ENCODE peak calls at places on chromosomes 13 and 19, in eight cellular contexts. Q, U, P, A, L, F, X and O are unnamed samples.

GRCh38 chr19:5148794-5149190 is 179.9 kb downstream of the KDM4B start:
- DNase-seq in Q (no peak), U (no peak), P (no peak), A (peak), L (no peak), F (no peak), X (no peak), O (no peak)

GRCh38 chr13:112954488-112955270 is 14.3 kb upstream of the MCF2L start:
- DNase-seq in Q (no peak), U (no peak), P (no peak), A (no peak), L (no peak), F (no peak), X (no peak), O (no peak)

GRCh38 chr13:82717249-82717648 is 1165.0 kb downstream of the SLITRK1 start:
- DNase-seq in Q (peak), U (no peak), P (peak), A (no peak), L (peak), F (no peak), X (no peak), O (no peak)

GRCh38 chr13:63455938-63456337 is 2040.3 kb upstream of the PCDH20 start:
- DNase-seq in Q (no peak), U (no peak), P (no peak), A (no peak), L (no peak), F (no peak), X (no peak), O (no peak)

GRCh38 chr13:42876270-42876714 is 94.9 kb downstream of the FAM216B start:
- DNase-seq in Q (no peak), U (peak), P (no peak), A (no peak), L (no peak), F (no peak), X (peak), O (peak)

GRCh38 chr13:28558126-28558525 is 63.2 kb upstream of the FLT1 start:
- DNase-seq in Q (peak), U (no peak), P (no peak), A (no peak), L (no peak), F (peak), X (no peak), O (no peak)

GRCh38 chr19:35219008-35219407 is 9.5 kb downstream of the FAM187B start:
- DNase-seq in Q (no peak), U (no peak), P (no peak), A (no peak), L (no peak), F (no peak), X (no peak), O (no peak)

GRCh38 chr13:36244990-36245389 is 30.6 kb upstream of the SOHLH2 start:
- DNase-seq in Q (no peak), U (no peak), P (no peak), A (no peak), L (no peak), F (no peak), X (no peak), O (no peak)

GRCh38 chr13:111292710-111293485 is 27.5 kb upstream of the TEX29 start:
- DNase-seq in Q (no peak), U (no peak), P (no peak), A (no peak), L (no peak), F (no peak), X (no peak), O (no peak)

GRCh38 chr19:20044663-20045062 is 5.4 kb upstream of the ZNF682 start:
- DNase-seq in Q (no peak), U (no peak), P (no peak), A (no peak), L (no peak), F (no peak), X (no peak), O (no peak)

GRCh38 chr13:112451512-112452379 is 75.6 kb downstream of the SPACA7 start:
- DNase-seq in Q (no peak), U (no peak), P (no peak), A (no peak), L (no peak), F (no peak), X (no peak), O (no peak)

GRCh38 chr19:38939957-38940356 is 9.2 kb downstream of the MRPS12 start:
- DNase-seq in Q (no peak), U (no peak), P (no peak), A (no peak), L (no peak), F (no peak), X (no peak), O (no peak)

GRCh38 chr13:85974604-85975366 is 175.6 kb upstream of the SLITRK6 start:
- DNase-seq in Q (no peak), U (no peak), P (no peak), A (no peak), L (no peak), F (no peak), X (no peak), O (no peak)

GRCh38 chr19:38152461-38153379 is 71.3 kb downstream of the DPF1 start:
- DNase-seq in Q (no peak), U (no peak), P (no peak), A (peak), L (peak), F (no peak), X (no peak), O (no peak)

GRCh38 chr19:35013820-35014754 is 14.0 kb downstream of the GRAMD1A start:
- DNase-seq in Q (no peak), U (no peak), P (no peak), A (no peak), L (no peak), F (no peak), X (no peak), O (no peak)

GRCh38 chr13:75704942-75705320 is 68.8 kb downstream of the LMO7 start:
- DNase-seq in Q (no peak), U (no peak), P (no peak), A (no peak), L (no peak), F (no peak), X (no peak), O (no peak)

GRCh38 chr13:104586010-104586746 is 1520.0 kb upstream of the SLC10A2 start:
- DNase-seq in Q (no peak), U (no peak), P (peak), A (no peak), L (peak), F (peak), X (no peak), O (no peak)

GRCh38 chr19:3743486-3743885 is 18.0 kb downstream of the APBA3 start:
- DNase-seq in Q (no peak), U (no peak), P (no peak), A (no peak), L (peak), F (no peak), X (no peak), O (no peak)

GRCh38 chr13:66665991-66666390 is 564.1 kb downstream of the PCDH9 start:
- DNase-seq in Q (peak), U (no peak), P (no peak), A (no peak), L (peak), F (peak), X (no peak), O (no peak)